ENCODE peak calls at places on chromosomes 6 and 20, in six cellular contexts. N, Y, B, H, D and M are unnamed samples.

GRCh38 chr20:19211661-19212523 is 550 bp upstream of the SLC24A3 start:
- DNase-seq in H (no peak), N (peak; percentile 75), B (no peak), D (peak; percentile 32), Y (no peak), M (peak; percentile 63)

GRCh38 chr6:70151616-70152015 is 151.3 kb downstream of the COL9A1 start:
- DNase-seq in D (no peak), N (no peak), H (no peak), Y (no peak), B (no peak), M (no peak)

GRCh38 chr6:134029495-134030455 is 22.6 kb downstream of the SLC2A12 start:
- DNase-seq in Y (peak; percentile 78), D (no peak), B (no peak), H (no peak), N (no peak), M (no peak)

GRCh38 chr6:163469459-163469858 is 54.9 kb downstream of the QKI start:
- DNase-seq in N (no peak), Y (no peak), B (no peak), D (no peak), H (no peak), M (no peak)

GRCh38 chr6:149754573-149754972 is 5.0 kb downstream of the PCMT1 start:
- DNase-seq in Y (no peak), D (peak; percentile 65), B (no peak), N (no peak), H (no peak), M (no peak)

GRCh38 chr6:28589952-28590340 is 64.3 kb downstream of the GPX5 start:
- DNase-seq in N (no peak), D (no peak), B (no peak), Y (no peak), H (no peak), M (no peak)

GRCh38 chr6:89412071-89413005 is at the start of gene RRAGD:
- DNase-seq in Y (peak; percentile 12), H (peak; percentile 74), B (peak; percentile 56), D (peak; percentile 86), N (peak; percentile 41), M (peak; percentile 60)

GRCh38 chr20:17843246-17844132 is 125.1 kb downstream of the SNX5 start:
- DNase-seq in N (peak; percentile 59), D (peak; percentile 48), Y (no peak), H (no peak), B (peak; percentile 37), M (no peak)

GRCh38 chr6:44665143-44665542 is 277.6 kb downstream of the CDC5L start:
- DNase-seq in N (no peak), H (no peak), D (no peak), Y (no peak), B (no peak), M (no peak)

GRCh38 chr6:25603251-25603650 is 48.8 kb upstream of the SCGN start:
- DNase-seq in N (no peak), Y (no peak), B (no peak), D (no peak), H (no peak), M (no peak)

GRCh38 chr6:108644252-108644651 is 83.5 kb downstream of the FOXO3 start:
- DNase-seq in H (no peak), B (no peak), D (no peak), N (no peak), Y (no peak), M (peak; percentile 10)

GRCh38 chr20:20134941-20135572 is 82.7 kb downstream of the CFAP61 start:
- DNase-seq in D (no peak), N (no peak), Y (no peak), H (no peak), B (no peak), M (no peak)

GRCh38 chr20:24488064-24488799 is 18.8 kb downstream of the SYNDIG1 start:
- DNase-seq in Y (no peak), B (no peak), D (no peak), H (no peak), N (no peak), M (no peak)

GRCh38 chr6:157531169-157531985 is 150.4 kb downstream of the ZDHHC14 start:
- DNase-seq in B (no peak), D (no peak), H (no peak), N (no peak), Y (no peak), M (no peak)

GRCh38 chr6:12459945-12460800 is 170.0 kb downstream of the EDN1 start:
- DNase-seq in Y (no peak), B (no peak), H (no peak), N (no peak), D (no peak), M (no peak)

GRCh38 chr6:26205625-26206574 is 118.7 kb downstream of the HFE start:
- DNase-seq in N (no peak), Y (peak; percentile 84), H (no peak), B (no peak), D (no peak), M (peak; percentile 76)

GRCh38 chr6:130625825-130626500 is 201.2 kb upstream of the SMLR1 start:
- DNase-seq in N (no peak), B (no peak), Y (no peak), H (no peak), D (no peak), M (no peak)

GRCh38 chr6:16754274-16754673 is 7.0 kb downstream of the ATXN1 start:
- DNase-seq in B (no peak), N (no peak), Y (no peak), D (no peak), H (no peak), M (no peak)

GRCh38 chr6:144379356-144379755 is 94.2 kb downstream of the UTRN start:
- DNase-seq in D (no peak), B (no peak), Y (no peak), H (no peak), N (no peak), M (peak; percentile 4)

GRCh38 chr20:51346686-51347485 is 195.6 kb downstream of the NFATC2 start:
- DNase-seq in B (no peak), D (no peak), H (no peak), Y (peak; percentile 83), N (no peak), M (no peak)

GRCh38 chr6:55704421-55704820 is 125.4 kb upstream of the HMGCLL1 start:
- DNase-seq in D (no peak), H (no peak), Y (no peak), N (no peak), B (no peak), M (no peak)

GRCh38 chr6:31328355-31328960 is 28.5 kb downstream of the HLA-B start:
- DNase-seq in D (no peak), Y (no peak), N (no peak), H (no peak), B (no peak), M (no peak)

GRCh38 chr6:148947621-148948444 is 201.0 kb downstream of the UST start:
- DNase-seq in H (peak; percentile 81), Y (peak; percentile 73), N (peak; percentile 87), D (peak; percentile 94), B (peak; percentile 89), M (peak; percentile 72)

GRCh38 chr6:127347188-127347587 is 3.8 kb upstream of the ECHDC1 start:
- DNase-seq in D (no peak), N (no peak), H (no peak), B (no peak), Y (peak; percentile 69), M (no peak)

GRCh38 chr6:145809785-145810184 is 4.8 kb downstream of the FBXO30 start:
- DNase-seq in Y (no peak), N (no peak), H (no peak), B (no peak), D (no peak), M (no peak)

GRCh38 chr6:117485433-117485832 is 3.0 kb downstream of the DCBLD1 start:
- DNase-seq in N (no peak), H (no peak), D (no peak), Y (no peak), B (no peak), M (no peak)

GRCh38 chr6:37971711-37972410 is 152.3 kb downstream of the ZFAND3 start:
- DNase-seq in H (no peak), B (no peak), N (no peak), Y (no peak), D (no peak), M (no peak)

GRCh38 chr20:63494420-63495166 is 4.3 kb downstream of the EEF1A2 start:
- DNase-seq in B (no peak), H (no peak), D (no peak), Y (no peak), N (no peak), M (no peak)

GRCh38 chr20:10131612-10132345 is 86.9 kb upstream of the SNAP25 start:
- DNase-seq in B (no peak), N (peak; percentile 81), Y (peak; percentile 78), D (peak; percentile 85), H (no peak), M (no peak)

GRCh38 chr20:10672579-10673127 is 1.1 kb downstream of the JAG1 start:
- DNase-seq in B (no peak), N (peak; percentile 58), D (peak; percentile 49), H (no peak), Y (no peak), M (peak; percentile 61)

GRCh38 chr6:146913842-146914562 is 290.2 kb upstream of the STXBP5 start:
- DNase-seq in N (peak; percentile 76), H (peak; percentile 54), D (peak; percentile 76), B (peak; percentile 16), Y (peak; percentile 90), M (peak; percentile 89)
- TF ChIP-seq POLR2A in N (no peak), H (no peak), D (no peak), B (no peak), Y (peak; percentile 32), M (peak; percentile 54)

DNA sequence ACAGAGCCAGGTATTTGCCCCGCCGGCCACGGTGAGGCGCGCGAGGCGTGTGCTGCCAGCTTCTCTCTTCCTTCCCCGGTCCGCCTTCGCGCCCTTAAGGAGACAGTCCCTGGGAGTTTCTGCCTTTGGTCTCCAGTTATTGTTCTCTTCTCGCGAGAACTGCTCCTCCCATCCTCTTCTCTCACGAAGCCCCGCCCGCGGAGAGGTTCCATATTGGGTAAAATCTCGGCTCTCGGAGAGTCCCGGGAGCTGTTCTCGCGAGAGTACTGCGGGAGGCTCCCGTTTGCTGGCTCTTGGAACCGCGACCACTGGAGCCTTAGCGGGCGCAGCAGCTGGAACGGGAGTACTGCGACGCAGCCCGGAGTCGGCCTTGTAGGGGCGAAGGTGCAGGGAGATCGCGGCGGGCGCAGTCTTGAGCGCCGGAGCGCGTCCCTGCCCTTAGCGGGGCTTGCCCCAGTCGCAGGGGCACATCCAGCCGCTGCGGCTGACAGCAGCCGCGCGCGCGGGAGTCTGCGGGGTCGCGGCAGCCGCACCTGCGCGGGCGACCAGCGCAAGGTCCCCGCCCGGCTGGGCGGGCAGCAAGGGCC is at the start of gene MAPK14:
- DNase-seq in B (peak; percentile 100), N (peak; percentile 100), H (peak; percentile 99), Y (peak; percentile 99), D (peak; percentile 100), M (peak; percentile 100)
- TF ChIP-seq POLR2A in B (peak; percentile 85), N (peak; percentile 78), H (no peak), Y (peak; percentile 83), D (peak; percentile 87), M (peak; percentile 98)

GRCh38 chr6:41704656-41705328 is 30.6 kb downstream of the TFEB start:
- DNase-seq in H (no peak), B (no peak), D (no peak), Y (no peak), N (no peak), M (no peak)
- TF ChIP-seq POLR2A in H (no peak), B (no peak), D (no peak), Y (no peak), N (no peak), M (no peak)

GRCh38 chr6:122268394-122268793 is 131.1 kb upstream of the HSF2 start:
- DNase-seq in N (no peak), Y (no peak), B (no peak), H (no peak), D (no peak), M (no peak)

GRCh38 chr6:122264557-122264956 is 134.9 kb upstream of the HSF2 start:
- DNase-seq in Y (no peak), N (no peak), B (no peak), D (no peak), H (no peak), M (no peak)

GRCh38 chr6:122265755-122266154 is 133.7 kb upstream of the HSF2 start:
- DNase-seq in N (no peak), D (no peak), B (no peak), Y (no peak), H (no peak), M (no peak)
- TF ChIP-seq POLR2A in N (no peak), D (no peak), B (no peak), Y (no peak), H (no peak), M (no peak)